ENCODE peak calls at places on chromosomes 4 and X, in eight cellular contexts. I is A549, Q is tibial artery, N is fibroblast of mammary gland, E is suprapubic skin, M is brain microvascular endothelial cell, V is HCT116, Y is H1. C is an unnamed sample.

GRCh38 chr4:119498520-119498919 is 130.1 kb downstream of the PDE5A start:
- DNase-seq in I (no peak), Q (peak), N (peak), E (no peak), M (peak), V (no peak), Y (no peak), C (no peak)

GRCh38 chr4:93764647-93765246 is 63.8 kb upstream of the ATOH1 start:
- DNase-seq in I (peak), Q (no peak), N (peak), E (no peak), M (peak), V (peak), Y (no peak), C (peak)

GRCh38 chrX:120790118-120790517 is 85.5 kb downstream of the CT47B1 start:
- DNase-seq in I (peak), Q (no peak), N (peak), E (no peak), M (peak), V (peak), Y (no peak), C (peak)

GRCh38 chr4:73864365-73864764 is 4.8 kb upstream of the CXCL1 start:
- DNase-seq in I (peak), Q (no peak), N (no peak), E (no peak), M (no peak), V (no peak), Y (no peak), C (peak)

GRCh38 chr4:169279111-169279510 is 8.4 kb upstream of the SH3RF1 start:
- DNase-seq in I (no peak), Q (no peak), N (peak), E (no peak), M (no peak), V (no peak), Y (no peak), C (no peak)

GRCh38 chr4:141571368-141571767 is 65.0 kb upstream of the IL15 start:
- DNase-seq in I (peak), Q (no peak), N (peak), E (no peak), M (peak), V (no peak), Y (no peak), C (no peak)

GRCh38 chrX:71366674-71367256 is 608 bp downstream of the TAF1 start:
- DNase-seq in I (peak), Q (peak), N (no peak), E (no peak), M (peak), V (no peak), Y (peak), C (peak)

GRCh38 chr4:168731006-168731636 is 234.3 kb downstream of the PALLD start:
- DNase-seq in I (no peak), Q (no peak), N (peak), E (no peak), M (peak), V (no peak), Y (no peak), C (no peak)

GRCh38 chrX:151938172-151938571 is 25.5 kb downstream of the MAGEA4 start:
- DNase-seq in I (no peak), Q (no peak), N (peak), E (no peak), M (no peak), V (no peak), Y (no peak), C (no peak)

GRCh38 chr4:14632041-14632440 is 370.2 kb upstream of the CPEB2 start:
- DNase-seq in I (no peak), Q (no peak), N (no peak), E (no peak), M (no peak), V (no peak), Y (no peak), C (no peak)

GRCh38 chr4:138114434-138114833 is 127.7 kb downstream of the SLC7A11 start:
- DNase-seq in I (no peak), Q (no peak), N (no peak), E (no peak), M (no peak), V (no peak), Y (no peak), C (no peak)

GRCh38 chr4:109947457-109947856 is 34.8 kb downstream of the EGF start:
- DNase-seq in I (peak), Q (no peak), N (peak), E (no peak), M (peak), V (no peak), Y (no peak), C (no peak)

GRCh38 chr4:39030726-39031125 is 1.5 kb downstream of the TMEM156 start:
- DNase-seq in I (no peak), Q (no peak), N (no peak), E (no peak), M (no peak), V (no peak), Y (no peak), C (no peak)

GRCh38 chrX:38192007-38192625 is 28.6 kb downstream of the SRPX start:
- DNase-seq in I (peak), Q (no peak), N (peak), E (no peak), M (no peak), V (no peak), Y (peak), C (peak)

GRCh38 chr4:2762048-2762447 is 5.9 kb upstream of the TNIP2 start:
- DNase-seq in I (no peak), Q (no peak), N (no peak), E (no peak), M (no peak), V (no peak), Y (no peak), C (no peak)

GRCh38 chr4:125951275-125951887 is 636.6 kb downstream of the FAT4 start:
- DNase-seq in I (no peak), Q (no peak), N (peak), E (no peak), M (no peak), V (no peak), Y (no peak), C (no peak)

GRCh38 chrX:108312938-108313337 is 125.3 kb downstream of the COL4A6 start:
- DNase-seq in I (peak), Q (no peak), N (peak), E (no peak), M (peak), V (peak), Y (peak), C (peak)

GRCh38 chrX:12367254-12367653 is 229.0 kb downstream of the FRMPD4 start:
- DNase-seq in I (no peak), Q (no peak), N (no peak), E (no peak), M (no peak), V (no peak), Y (no peak), C (no peak)

GRCh38 chr4:99447079-99447478 is 11.9 kb upstream of the ADH7 start:
- DNase-seq in I (peak), Q (no peak), N (peak), E (no peak), M (peak), V (peak), Y (no peak), C (peak)

GRCh38 chr4:26238782-26239647 is 81.8 kb upstream of the RBPJ start:
- DNase-seq in I (no peak), Q (no peak), N (peak), E (no peak), M (peak), V (no peak), Y (no peak), C (no peak)

GRCh38 chr4:5338511-5338910 is 287.2 kb downstream of the STK32B start:
- DNase-seq in I (no peak), Q (no peak), N (peak), E (no peak), M (no peak), V (no peak), Y (no peak), C (no peak)

GRCh38 chr4:172601195-172601594 is 567.4 kb upstream of the GALNT7 start:
- DNase-seq in I (no peak), Q (no peak), N (no peak), E (no peak), M (no peak), V (no peak), Y (no peak), C (no peak)

GRCh38 chr4:87805971-87806370 is 6.6 kb downstream of the IBSP start:
- DNase-seq in I (no peak), Q (no peak), N (peak), E (no peak), M (no peak), V (no peak), Y (no peak), C (no peak)

GRCh38 chrX:17882680-17883079 is 21.6 kb upstream of the RAI2 start:
- DNase-seq in I (no peak), Q (no peak), N (peak), E (no peak), M (no peak), V (no peak), Y (no peak), C (no peak)

GRCh38 chrX:17888421-17888820 is 27.3 kb upstream of the RAI2 start:
- DNase-seq in I (no peak), Q (no peak), N (no peak), E (no peak), M (no peak), V (no peak), Y (no peak), C (no peak)
- TF ChIP-seq CTCF in I (no peak), Q (no peak), N (no peak), E (no peak), M (no peak), V (no peak), Y (no peak), C (no peak)

DNA sequence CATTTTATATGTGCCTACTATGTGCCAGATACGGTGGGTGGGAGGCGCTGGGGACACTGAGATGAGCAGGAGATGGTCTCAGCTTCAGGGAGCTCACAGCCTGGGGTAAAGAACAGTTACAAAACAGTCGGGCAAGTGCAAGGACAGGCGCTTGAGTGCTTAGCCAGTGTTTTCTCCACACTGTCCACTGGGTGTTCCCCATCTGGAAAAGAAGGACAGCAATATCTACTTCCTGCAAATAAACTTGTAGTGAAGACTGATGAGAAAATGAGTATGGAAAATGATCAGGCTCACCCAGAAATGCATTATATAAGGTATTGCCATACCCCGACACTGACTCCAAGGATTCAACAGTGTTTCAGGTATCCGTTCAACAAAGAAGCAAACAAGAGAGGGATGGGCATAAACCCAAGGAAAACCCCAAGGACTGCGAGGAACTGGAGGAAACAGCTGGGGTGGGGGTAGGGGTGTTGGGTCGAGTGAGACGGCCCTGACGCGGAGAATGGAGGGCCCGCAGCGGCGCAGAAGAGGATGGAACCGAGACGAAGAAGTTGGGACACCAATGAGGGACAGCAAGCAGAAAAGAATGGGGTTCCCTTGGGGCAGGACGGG is 805 bp downstream of the TMEM185A start:
- DNase-seq in I (peak), Q (no peak), N (peak), E (no peak), M (peak), V (no peak), Y (no peak), C (peak)
- TF ChIP-seq CTCF in I (no peak), Q (no peak), N (peak), E (no peak), M (peak), V (no peak), Y (no peak), C (no peak)

DNA sequence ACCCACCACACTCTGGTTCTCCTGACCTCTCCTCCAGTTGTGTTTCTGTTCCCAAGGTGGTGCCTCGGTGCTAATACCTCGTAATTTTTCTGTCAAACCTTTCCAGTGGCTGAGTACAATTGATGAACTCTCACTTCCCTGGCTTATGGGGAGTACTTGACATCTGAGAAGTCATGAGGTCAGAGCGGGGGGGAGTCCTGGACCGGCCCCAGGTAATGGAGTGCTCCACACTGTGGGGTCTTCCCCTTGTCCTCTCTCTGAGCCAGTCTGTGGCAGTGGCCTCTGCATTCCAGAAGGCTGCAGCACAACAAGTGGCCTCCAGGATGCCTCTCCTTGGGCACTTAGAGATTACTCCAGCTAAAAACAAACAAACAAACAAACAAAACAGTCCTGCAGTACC is 122.5 kb upstream of the TRIM2 start:
- DNase-seq in I (no peak), Q (no peak), N (no peak), E (no peak), M (no peak), V (no peak), Y (peak), C (no peak)
- TF ChIP-seq CTCF in I (no peak), Q (no peak), N (no peak), E (no peak), M (no peak), V (no peak), Y (no peak), C (no peak)

GRCh38 chr4:11769425-11769824 is 340.7 kb upstream of the HS3ST1 start:
- DNase-seq in I (no peak), Q (peak), N (peak), E (no peak), M (peak), V (no peak), Y (no peak), C (no peak)

GRCh38 chr4:11768251-11768972 is 339.7 kb upstream of the HS3ST1 start:
- DNase-seq in I (no peak), Q (no peak), N (peak), E (no peak), M (no peak), V (no peak), Y (no peak), C (no peak)

DNA sequence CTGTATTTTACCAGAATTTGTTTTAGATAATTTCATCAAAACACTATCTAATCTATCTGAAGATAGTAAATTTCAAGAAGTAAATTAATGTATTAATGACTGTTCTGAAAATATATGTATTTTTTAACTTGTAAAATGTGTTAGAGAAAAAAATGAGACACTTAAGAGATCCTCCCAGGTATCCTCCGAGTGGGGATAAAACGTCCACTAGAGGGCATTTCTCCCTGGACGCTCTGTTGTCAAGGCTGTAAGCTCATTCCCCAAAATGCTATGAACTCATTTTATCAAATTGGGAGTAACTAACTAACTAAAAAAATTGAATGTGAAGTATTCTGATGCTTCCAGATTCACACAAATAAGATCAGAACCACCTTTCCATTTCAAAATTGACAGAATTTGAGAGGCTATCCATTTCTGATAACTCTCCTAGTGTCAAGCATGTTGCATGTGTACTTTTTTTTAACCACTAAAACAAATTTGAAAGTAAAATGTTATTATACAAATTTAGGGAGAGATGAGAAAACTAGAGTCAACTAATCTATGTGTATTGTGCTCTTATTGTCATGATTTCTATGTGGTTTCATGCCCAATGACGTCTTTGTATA is 337.3 kb upstream of the HS3ST1 start:
- DNase-seq in I (peak), Q (no peak), N (peak), E (no peak), M (peak), V (peak), Y (no peak), C (peak)
- TF ChIP-seq CTCF in I (peak), Q (peak), N (peak), E (peak), M (peak), V (peak), Y (peak), C (peak)

GRCh38 chr4:24686866-24687672 is 102.7 kb upstream of the DHX15 start:
- DNase-seq in I (peak), Q (no peak), N (peak), E (no peak), M (peak), V (peak), Y (peak), C (no peak)
- TF ChIP-seq CTCF in I (peak), Q (no peak), N (peak), E (no peak), M (peak), V (peak), Y (peak), C (no peak)